ENCODE peak calls at places on chromosomes 3 and 15, in six cellular contexts. E, U, D, W, G and L are unnamed samples.

GRCh38 chr3:146921693-146922092 is 316.5 kb upstream of the PLSCR5 start:
- DNase-seq in D (no peak), E (no peak), U (no peak), W (no peak), G (no peak), L (no peak)

GRCh38 chr3:149879872-149880271 is 66.9 kb downstream of the RNF13 start:
- DNase-seq in U (peak; percentile 89), E (no peak), D (peak; percentile 72), W (no peak), G (peak; percentile 77), L (no peak)

GRCh38 chr15:70033529-70034140 is 64.1 kb downstream of the TLE3 start:
- DNase-seq in U (no peak), D (no peak), E (no peak), W (no peak), G (no peak), L (no peak)

GRCh38 chr3:47762233-47762632 is 19.5 kb downstream of the SMARCC1 start:
- DNase-seq in U (no peak), D (no peak), G (no peak), W (no peak), E (no peak), L (no peak)

GRCh38 chr3:39183231-39184080 is 8.9 kb downstream of the XIRP1 start:
- DNase-seq in E (no peak), U (no peak), G (no peak), W (no peak), D (no peak), L (no peak)

GRCh38 chr3:52232279-52233107 is 6.5 kb downstream of the TWF2 start:
- DNase-seq in D (no peak), G (no peak), E (no peak), U (no peak), W (no peak), L (no peak)

GRCh38 chr15:91114301-91114700 is 14.2 kb downstream of the SV2B start:
- DNase-seq in U (no peak), G (no peak), E (no peak), W (no peak), D (no peak), L (no peak)

GRCh38 chr3:188345223-188345622 is 191.3 kb downstream of the LPP start:
- DNase-seq in G (no peak), E (no peak), W (no peak), D (peak; percentile 73), U (peak; percentile 26), L (no peak)

GRCh38 chr15:93072440-93073394 is 16.3 kb downstream of the RGMA start:
- DNase-seq in U (no peak), W (peak; percentile 93), D (peak; percentile 70), G (peak; percentile 87), E (no peak), L (no peak)

GRCh38 chr3:55409802-55410201 is 77.3 kb downstream of the WNT5A start:
- DNase-seq in U (no peak), D (peak; percentile 66), E (no peak), W (no peak), G (no peak), L (no peak)

GRCh38 chr3:186937017-186937875 is 6.9 kb downstream of the ST6GAL1 start:
- DNase-seq in D (no peak), E (no peak), G (no peak), W (no peak), U (no peak), L (no peak)

GRCh38 chr3:161560006-161560637 is 63.5 kb downstream of the OTOL1 start:
- DNase-seq in D (peak; percentile 59), E (no peak), W (no peak), G (peak; percentile 39), U (peak; percentile 65), L (no peak)

GRCh38 chr15:44193651-44194396 is 1.2 kb downstream of the FRMD5 start:
- DNase-seq in W (no peak), E (no peak), D (peak; percentile 37), U (no peak), G (no peak), L (no peak)

GRCh38 chr15:64623347-64624024 is 151.9 kb downstream of the RBPMS2 start:
- DNase-seq in D (no peak), E (no peak), W (no peak), G (no peak), U (no peak), L (no peak)